ENCODE peak calls at places on chromosome 2, in eight cellular contexts. P, W, G, T, J, K, S and H are unnamed samples. For H3K9me3, the result is how much of the 10 kb centered on the place peaks cover.

GRCh38 chr2:72028351-72028995 is 119.2 kb downstream of the CYP26B1 start:
- DNase-seq in P (no peak), W (no peak), G (no peak), T (no peak), J (peak), K (no peak), S (peak), H (no peak)

GRCh38 chr2:239329284-239329971 is 71.4 kb downstream of the HDAC4 start:
- DNase-seq in P (peak), W (no peak), G (no peak), T (no peak), J (no peak), K (no peak), S (no peak), H (peak)

GRCh38 chr2:4673025-4673489 is 969.7 kb downstream of the DCDC2C start:
- DNase-seq in P (no peak), W (no peak), G (no peak), T (no peak), J (no peak), K (no peak), S (no peak), H (no peak)

GRCh38 chr2:19714926-19715325 is 186.9 kb downstream of the TTC32 start:
- DNase-seq in P (no peak), W (no peak), G (no peak), T (peak), J (no peak), K (no peak), S (no peak), H (no peak)

GRCh38 chr2:232315049-232315922 is 63.3 kb upstream of the ALPP start:
- DNase-seq in P (peak), W (no peak), G (no peak), T (peak), J (peak), K (peak), S (peak), H (no peak)

GRCh38 chr2:30662268-30663131 is 144.7 kb downstream of the CAPN13 start:
- DNase-seq in P (no peak), W (no peak), G (no peak), T (peak), J (no peak), K (no peak), S (peak), H (no peak)

GRCh38 chr2:174771631-174772491 is 7.6 kb upstream of the CHRNA1 start:
- DNase-seq in P (peak), W (peak), G (no peak), T (peak), J (peak), K (peak), S (peak), H (peak)

GRCh38 chr2:84077504-84077903 is 381.6 kb downstream of the SUCLG1 start:
- DNase-seq in P (no peak), W (peak), G (no peak), T (no peak), J (no peak), K (no peak), S (no peak), H (no peak)

GRCh38 chr2:28949617-28950305 is 31.3 kb upstream of the TOGARAM2 start:
- DNase-seq in P (no peak), W (no peak), G (no peak), T (no peak), J (no peak), K (no peak), S (no peak), H (no peak)

GRCh38 chr2:64470921-64471320 is 17.0 kb downstream of the LGALSL start:
- DNase-seq in P (no peak), W (peak), G (no peak), T (no peak), J (no peak), K (no peak), S (no peak), H (no peak)

GRCh38 chr2:217573565-217573964 is 429.2 kb downstream of the TNS1 start:
- DNase-seq in P (peak), W (no peak), G (no peak), T (peak), J (no peak), K (no peak), S (no peak), H (no peak)

GRCh38 chr2:108988796-108989713 is at the start of gene EDAR:
- DNase-seq in P (no peak), W (peak), G (no peak), T (peak), J (peak), K (peak), S (peak), H (no peak)

GRCh38 chr2:86789687-86790133 is 1.0 kb downstream of the CD8A start:
- DNase-seq in P (no peak), W (no peak), G (peak), T (no peak), J (no peak), K (no peak), S (no peak), H (no peak)

GRCh38 chr2:69578201-69578555 is 65.4 kb downstream of the AAK1 start:
- DNase-seq in P (no peak), W (no peak), G (no peak), T (no peak), J (no peak), K (no peak), S (no peak), H (no peak)

GRCh38 chr2:123363826-123364225 is 661.3 kb upstream of the CNTNAP5 start:
- DNase-seq in P (no peak), W (no peak), G (no peak), T (no peak), J (no peak), K (no peak), S (no peak), H (no peak)

GRCh38 chr2:235549735-235550377 is 56.0 kb downstream of the AGAP1 start:
- DNase-seq in P (no peak), W (no peak), G (no peak), T (no peak), J (peak), K (no peak), S (no peak), H (no peak)

GRCh38 chr2:43178602-43179542 is 47.5 kb downstream of the ZFP36L2 start:
- DNase-seq in P (peak), W (peak), G (no peak), T (peak), J (peak), K (peak), S (peak), H (peak)

GRCh38 chr2:99928472-99929053 is 213.8 kb downstream of the AFF3 start:
- DNase-seq in P (no peak), W (no peak), G (no peak), T (peak), J (no peak), K (no peak), S (no peak), H (no peak)

GRCh38 chr2:235839974-235840373 is 328.2 kb downstream of the GBX2 start:
- DNase-seq in P (no peak), W (no peak), G (no peak), T (no peak), J (no peak), K (no peak), S (no peak), H (no peak)

GRCh38 chr2:66532972-66533868 is 98.3 kb downstream of the MEIS1 start:
- DNase-seq in P (no peak), W (no peak), G (no peak), T (peak), J (no peak), K (no peak), S (no peak), H (peak)

GRCh38 chr2:181163139-181163538 is 182.7 kb downstream of the UBE2E3 start:
- DNase-seq in P (no peak), W (no peak), G (no peak), T (no peak), J (no peak), K (no peak), S (no peak), H (no peak)

DNA sequence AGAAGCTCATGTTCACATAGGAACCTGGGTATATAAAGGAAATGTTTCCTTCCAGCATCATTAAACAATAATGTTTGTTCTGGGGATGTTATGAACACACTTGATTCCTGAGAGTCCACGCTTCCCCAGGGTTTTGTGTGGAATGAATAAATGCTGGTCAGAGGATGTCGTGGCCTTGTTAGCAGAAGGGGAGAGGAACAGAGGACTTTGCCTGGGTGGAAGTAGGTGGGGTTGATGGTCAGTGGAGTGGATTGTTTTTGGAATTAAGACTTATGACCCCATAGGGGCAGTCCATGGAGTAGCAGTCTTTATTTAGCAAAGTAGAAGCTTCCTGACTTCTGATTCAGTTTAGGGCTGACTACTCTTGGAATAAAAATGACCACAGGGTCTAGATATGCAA is 139.6 kb downstream of the MYO1B start:
- DNase-seq in P (no peak), W (no peak), G (no peak), T (no peak), J (no peak), K (no peak), S (no peak), H (no peak)
- H3K27ac ChIP-seq in P (no peak), W (no peak), G (peak), T (peak), J (no peak), K (no peak), S (no peak), H (no peak)

GRCh38 chr2:55420901-55421300 is 1.2 kb upstream of the CCDC88A start:
- DNase-seq in P (no peak), W (no peak), G (no peak), T (no peak), J (no peak), K (no peak), S (no peak), H (no peak)
- H3K4me3 ChIP-seq in P (peak), W (no peak), G (peak), T (peak), J (peak), K (no peak), S (no peak), H (peak)

DNA sequence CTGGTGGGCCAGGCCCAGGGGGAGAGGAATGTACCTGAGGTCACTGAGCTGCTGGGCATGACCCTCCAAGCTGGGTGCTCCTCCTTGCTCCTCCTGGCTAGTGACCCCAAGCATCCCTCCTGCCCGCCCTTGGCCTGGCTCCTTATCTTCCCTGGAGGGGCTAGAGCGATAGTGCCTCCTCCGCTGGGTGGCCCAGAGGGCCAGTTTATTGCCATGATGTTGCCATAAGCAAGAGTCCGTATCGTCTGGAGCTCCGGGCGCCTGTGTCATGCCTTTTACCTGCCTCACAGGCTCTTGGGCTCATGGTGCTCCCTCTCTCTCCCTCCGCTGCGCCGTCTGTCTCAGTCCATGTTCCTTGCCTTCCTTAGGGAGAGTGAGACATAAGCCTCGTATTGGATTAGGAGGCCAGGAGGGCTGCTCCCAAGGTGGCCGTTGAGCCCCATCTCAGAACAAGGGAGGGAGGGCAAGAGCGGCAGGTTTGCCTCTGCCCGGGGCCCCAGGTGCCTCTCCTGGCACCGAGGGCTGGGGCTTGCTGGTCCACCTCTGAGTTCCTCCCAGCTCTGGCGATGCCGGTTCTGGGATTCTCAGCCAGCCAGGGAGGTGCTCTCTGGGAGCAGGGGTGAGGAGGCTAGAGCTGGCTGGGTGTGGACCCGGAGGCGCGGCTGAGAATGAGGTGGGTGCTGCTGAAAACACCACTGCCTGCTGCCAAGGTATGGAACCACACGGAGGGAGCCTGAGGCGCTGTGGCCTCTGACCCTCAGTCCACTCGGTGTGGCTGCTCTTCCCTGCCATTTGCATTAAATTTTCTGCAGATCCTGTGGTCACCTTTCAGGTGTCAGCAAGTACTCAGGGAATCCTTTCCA is 22.6 kb downstream of the KCNIP3 start:
- DNase-seq in P (no peak), W (no peak), G (peak), T (no peak), J (no peak), K (no peak), S (no peak), H (no peak)
- H3K9me3 ChIP-seq in P (under half), W (under half), G (under half), T (under half), J (under half), K (under half), S (under half), H (under half)

GRCh38 chr2:24313744-24314632 is 46.3 kb downstream of the ITSN2 start:
- DNase-seq in P (no peak), W (no peak), G (no peak), T (peak), J (no peak), K (no peak), S (no peak), H (no peak)
- H3K27ac ChIP-seq in P (no peak), W (no peak), G (no peak), T (no peak), J (no peak), K (no peak), S (no peak), H (no peak)

DNA sequence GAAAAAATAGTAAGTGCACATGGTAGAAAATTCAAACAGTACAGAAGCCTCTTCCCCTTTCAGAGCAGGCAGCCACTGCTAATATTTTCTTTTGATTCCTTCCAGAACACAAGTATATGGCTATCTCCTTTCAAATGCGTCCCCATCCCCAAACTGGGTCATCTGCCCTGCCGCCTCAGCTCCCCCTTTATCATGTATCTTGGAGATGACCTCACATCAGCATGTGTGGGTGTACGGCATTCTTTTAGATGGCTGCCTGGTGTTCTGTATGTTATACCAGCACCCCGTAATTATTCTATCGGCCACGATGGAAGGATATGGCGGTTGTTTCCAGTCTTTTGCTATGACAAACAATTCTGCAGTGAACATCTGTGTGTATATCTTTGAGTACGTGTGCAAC is 70.6 kb upstream of the DLX2 start:
- DNase-seq in P (no peak), W (no peak), G (no peak), T (no peak), J (no peak), K (no peak), S (no peak), H (no peak)
- H3K4me3 ChIP-seq in P (no peak), W (no peak), G (no peak), T (no peak), J (no peak), K (no peak), S (no peak), H (no peak)

DNA sequence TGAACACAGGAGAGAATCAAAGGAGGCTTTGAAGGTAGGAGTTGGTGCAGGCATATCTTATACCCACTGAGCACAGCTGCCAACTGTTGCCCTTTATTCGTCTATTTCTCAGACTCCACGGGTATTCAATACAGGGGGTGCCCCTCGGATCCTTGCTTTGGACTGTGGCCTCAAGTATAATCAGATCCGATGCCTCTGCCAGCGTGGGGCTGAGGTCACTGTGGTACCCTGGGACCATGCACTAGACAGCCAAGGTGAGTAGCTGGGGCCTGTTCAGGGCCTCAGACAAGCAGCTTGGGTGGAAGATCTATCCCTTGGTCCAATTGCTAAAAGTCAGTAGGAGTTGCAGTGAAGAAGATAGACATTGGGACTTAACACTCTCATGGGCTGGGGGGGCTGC is 5.2 kb downstream of the CAD start:
- DNase-seq in P (no peak), W (no peak), G (no peak), T (no peak), J (peak), K (no peak), S (no peak), H (no peak)
- H3K9me3 ChIP-seq in P (under half), W (under half), G (under half), T (under half), J (under half), K (under half), S (under half), H (under half)

GRCh38 chr2:16464641-16465040 is 201.0 kb downstream of the CYRIA start:
- DNase-seq in P (no peak), W (peak), G (no peak), T (no peak), J (no peak), K (no peak), S (no peak), H (no peak)
- H3K27ac ChIP-seq in P (no peak), W (no peak), G (no peak), T (no peak), J (no peak), K (no peak), S (no peak), H (no peak)

GRCh38 chr2:223051580-223052375 is at the start of gene KCNE4:
- DNase-seq in P (peak), W (peak), G (no peak), T (peak), J (no peak), K (no peak), S (no peak), H (no peak)
- H3K4me3 ChIP-seq in P (peak), W (no peak), G (peak), T (peak), J (peak), K (peak), S (peak), H (peak)

DNA sequence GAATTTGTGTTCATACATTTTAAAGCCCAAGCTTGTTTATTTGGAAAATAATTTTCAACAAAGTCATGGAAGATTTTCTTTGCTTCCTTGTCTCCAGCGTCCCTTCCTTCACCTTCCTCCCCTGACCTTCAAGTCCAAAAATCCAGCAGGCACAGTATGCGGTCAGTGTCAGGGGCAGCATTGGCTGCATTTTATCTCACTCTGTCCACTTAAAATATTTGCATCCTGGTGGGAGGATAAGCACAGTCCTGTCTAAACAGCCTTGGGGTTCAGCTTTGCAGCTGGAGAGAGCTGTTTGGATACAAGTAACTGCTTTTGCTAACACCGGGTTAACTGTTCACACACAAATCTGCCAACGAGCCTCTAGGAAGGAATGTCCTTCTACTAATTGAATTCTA is 318.1 kb downstream of the PDE11A start:
- DNase-seq in P (peak), W (no peak), G (no peak), T (no peak), J (no peak), K (no peak), S (no peak), H (no peak)
- H3K9me3 ChIP-seq in P (under half), W (under half), G (under half), T (under half), J (under half), K (under half), S (under half), H (under half)

DNA sequence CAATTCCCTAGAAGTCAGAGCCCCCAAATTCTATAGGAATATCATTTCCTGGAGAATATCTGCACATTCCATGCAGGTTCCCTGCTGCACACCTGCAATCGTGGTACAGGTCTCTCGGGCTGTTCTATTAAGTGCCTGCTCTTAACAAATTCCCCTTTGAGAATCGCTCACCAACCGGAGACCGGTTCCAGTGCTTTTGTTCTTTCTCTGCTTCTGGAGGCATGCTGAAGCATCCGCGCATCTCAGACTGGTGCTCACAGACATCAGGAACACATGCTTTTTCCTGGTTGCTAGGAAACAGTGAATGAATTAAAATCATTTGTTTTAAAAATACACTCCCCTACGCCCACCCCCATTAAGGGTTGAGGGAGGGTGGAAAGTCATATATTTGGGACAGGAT is at the start of gene C2orf80:
- DNase-seq in P (no peak), W (peak), G (no peak), T (no peak), J (no peak), K (no peak), S (no peak), H (no peak)
- H3K27ac ChIP-seq in P (no peak), W (peak), G (no peak), T (no peak), J (no peak), K (no peak), S (no peak), H (no peak)